ENCODE peak calls at places on chromosomes 5 and 9, in four cellular contexts. R, D, B and L are unnamed samples.

GRCh38 chr9:136759001-136759400 is 958 bp upstream of the LCN8 start:
- DNase-seq in R (no peak), D (no peak), B (no peak), L (no peak)

GRCh38 chr5:162496080-162496808 is 428.7 kb downstream of the GABRG2 start:
- DNase-seq in R (no peak), D (no peak), B (no peak), L (no peak)

GRCh38 chr5:107404595-107405366 is 266.0 kb downstream of the EFNA5 start:
- DNase-seq in R (no peak), D (no peak), B (no peak), L (no peak)

GRCh38 chr5:155103164-155103563 is 89.6 kb downstream of the KIF4B start:
- DNase-seq in R (no peak), D (no peak), B (no peak), L (no peak)

GRCh38 chr9:86405926-86406325 is 51.7 kb upstream of the TUT7 start:
- DNase-seq in R (peak), D (no peak), B (peak), L (no peak)

GRCh38 chr9:125189011-125189360 is 617 bp downstream of the PPP6C start:
- DNase-seq in R (no peak), D (peak), B (no peak), L (no peak)

GRCh38 chr5:65742565-65743231 is 20.7 kb downstream of the NLN start:
- DNase-seq in R (peak), D (peak), B (peak), L (peak)

GRCh38 chr9:5438301-5439162 is 807 bp upstream of the PLGRKT start:
- DNase-seq in R (no peak), D (no peak), B (no peak), L (peak)

GRCh38 chr9:137294091-137294683 is 7.9 kb downstream of the NRARP start:
- DNase-seq in R (peak), D (peak), B (peak), L (no peak)

GRCh38 chr5:143182901-143183820 is 220.3 kb downstream of the NR3C1 start:
- DNase-seq in R (peak), D (no peak), B (no peak), L (peak)

DNA sequence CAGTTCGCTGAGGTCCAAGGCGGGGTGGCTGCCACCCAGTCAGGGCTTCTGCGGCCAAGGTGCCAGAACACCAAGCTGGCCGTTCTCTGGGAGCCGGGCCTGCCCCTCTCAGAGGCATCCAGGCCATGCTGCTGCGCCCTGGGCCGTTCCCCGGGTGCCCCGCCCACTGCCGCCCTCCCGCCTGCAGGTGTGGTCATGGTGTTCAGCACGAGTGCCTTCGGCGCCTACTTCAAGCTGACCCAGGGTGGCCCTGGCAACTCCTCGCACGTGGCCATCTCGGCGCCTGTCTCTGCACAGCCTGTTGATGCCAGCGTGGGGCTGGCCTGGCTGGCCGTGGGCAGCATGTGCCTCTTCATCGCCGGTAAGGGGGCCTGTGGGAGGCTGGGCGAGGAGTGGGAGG is 7.7 kb downstream of the SLC2A8 start:
- DNase-seq in R (no peak), D (no peak), B (no peak), L (no peak)
- TF ChIP-seq POLR2AphosphoS2 in R (no peak), D (no peak), B (no peak), L (no peak)

GRCh38 chr5:159620853-159621540 is 290.7 kb upstream of the IL12B start:
- DNase-seq in R (no peak), D (no peak), B (no peak), L (no peak)

GRCh38 chr5:159610966-159611579 is 280.8 kb upstream of the IL12B start:
- DNase-seq in R (no peak), D (no peak), B (no peak), L (no peak)

GRCh38 chr5:159619826-159620225 is 289.5 kb upstream of the IL12B start:
- DNase-seq in R (no peak), D (no peak), B (no peak), L (no peak)

GRCh38 chr5:159616967-159617366 is 286.7 kb upstream of the IL12B start:
- DNase-seq in R (no peak), D (no peak), B (no peak), L (no peak)
- TF ChIP-seq CEBPB in R (no peak), D (no peak), B (no peak), L (no peak)

GRCh38 chr5:146233441-146233840 is 30.0 kb downstream of the RBM27 start:
- DNase-seq in R (no peak), D (no peak), B (no peak), L (no peak)
- TF ChIP-seq POLR2AphosphoS2 in R (no peak), D (no peak), B (no peak), L (no peak)

GRCh38 chr9:130343445-130343918 is 77.9 kb downstream of the HMCN2 start:
- DNase-seq in R (no peak), D (peak), B (no peak), L (no peak)
- TF ChIP-seq CEBPB in R (no peak), D (no peak), B (no peak), L (no peak)

GRCh38 chr9:107732781-107733529 is 243.4 kb upstream of the KLF4 start:
- DNase-seq in R (no peak), D (no peak), B (no peak), L (no peak)
- TF ChIP-seq POLR2AphosphoS2 in R (no peak), D (no peak), B (no peak), L (no peak)